ENCODE peak calls at places on chromosome 9, in nine cellular contexts. Q is H1; U is SK-N-SH; L is effector memory CD4-positive, alpha-beta T cell; C is adipocyte; V is CD4-positive, CD25-positive, alpha-beta regulatory T cell; J is spleen; G is MM.1S; I is upper lobe of right lung. Y is an unnamed sample.

GRCh38 chr9:96219615-96220257 is 82.2 kb downstream of the HSD17B3 start:
- DNase-seq in Q (peak; percentile 84), U (peak; percentile 55), L (no peak), C (peak; percentile 34), V (no peak), J (peak; percentile 81), G (no peak), I (peak; percentile 75), Y (peak; percentile 52)

GRCh38 chr9:15885464-15885863 is 332.6 kb downstream of the CCDC171 start:
- DNase-seq in Q (no peak), U (no peak), L (no peak), C (no peak), V (no peak), J (no peak), G (no peak), I (no peak), Y (no peak)

GRCh38 chr9:85987236-85987635 is 46.3 kb downstream of the NAA35 start:
- DNase-seq in Q (no peak), U (no peak), L (no peak), C (no peak), V (no peak), J (no peak), G (no peak), I (no peak), Y (no peak)

GRCh38 chr9:115237383-115238087 is 119.6 kb upstream of the TNC start:
- DNase-seq in Q (no peak), U (no peak), L (no peak), C (peak; percentile 49), V (no peak), J (no peak), G (no peak), I (no peak), Y (no peak)

GRCh38 chr9:79567671-79568098 is 4.1 kb upstream of the TLE4 start:
- DNase-seq in Q (no peak), U (no peak), L (no peak), C (no peak), V (no peak), J (no peak), G (no peak), I (no peak), Y (no peak)

GRCh38 chr9:11973011-11973410 is 720.2 kb upstream of the TYRP1 start:
- DNase-seq in Q (no peak), U (no peak), L (no peak), C (peak; percentile 8), V (no peak), J (no peak), G (no peak), I (no peak), Y (no peak)

GRCh38 chr9:87518702-87519335 is 21.2 kb downstream of the DAPK1 start:
- DNase-seq in Q (no peak), U (no peak), L (no peak), C (no peak), V (no peak), J (no peak), G (no peak), I (no peak), Y (no peak)

GRCh38 chr9:96877269-96877668 is 23.0 kb upstream of the ZNF782 start:
- DNase-seq in Q (no peak), U (peak; percentile 33), L (no peak), C (no peak), V (no peak), J (peak; percentile 80), G (no peak), I (no peak), Y (no peak)

GRCh38 chr9:112322701-112323377 is 10.6 kb downstream of the PTBP3 start:
- DNase-seq in Q (no peak), U (no peak), L (no peak), C (no peak), V (no peak), J (no peak), G (no peak), I (no peak), Y (no peak)

GRCh38 chr9:112325600-112325999 is 7.8 kb downstream of the PTBP3 start:
- DNase-seq in Q (no peak), U (no peak), L (no peak), C (no peak), V (no peak), J (no peak), G (no peak), I (no peak), Y (no peak)

GRCh38 chr9:112323378-112323854 is 10.0 kb downstream of the PTBP3 start:
- DNase-seq in Q (no peak), U (no peak), L (no peak), C (no peak), V (no peak), J (no peak), G (no peak), I (no peak), Y (no peak)

GRCh38 chr9:112326194-112326593 is 7.2 kb downstream of the PTBP3 start:
- DNase-seq in Q (no peak), U (no peak), L (no peak), C (no peak), V (no peak), J (no peak), G (no peak), I (no peak), Y (no peak)

DNA sequence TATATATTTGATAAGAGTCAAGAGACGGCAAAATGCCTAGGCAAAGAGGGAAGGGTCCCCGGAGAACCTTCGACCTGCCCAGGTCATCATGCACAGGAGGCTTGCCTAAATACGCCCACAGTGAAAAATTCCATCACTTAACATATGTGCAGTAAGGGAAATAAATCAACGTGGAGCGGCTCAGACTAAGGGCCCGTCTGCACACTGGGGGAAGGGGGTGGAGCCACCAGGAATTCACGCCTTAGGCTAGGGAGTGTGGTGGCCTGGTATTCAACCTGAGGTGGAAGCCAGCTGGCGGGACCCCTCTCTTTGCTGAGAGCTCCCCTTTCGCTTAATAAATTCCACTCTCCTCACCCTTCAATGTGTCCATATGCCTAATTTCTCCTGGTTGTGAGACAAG is 8.3 kb downstream of the PTBP3 start:
- DNase-seq in Q (no peak), U (no peak), L (no peak), C (no peak), V (no peak), J (no peak), G (no peak), I (no peak), Y (no peak)
- H3K4me1 ChIP-seq in Q (peaks cover 6% of the 10 kb centered on the region), U (peaks cover 8% of the 10 kb centered on the region), L (peaks cover 9% of the 10 kb centered on the region), C (peaks cover 13% of the 10 kb centered on the region), V (peaks cover 41% of the 10 kb centered on the region), J (peaks cover 4% of the 10 kb centered on the region), G (no peaks in the 10 kb centered on the region), I (peaks cover 17% of the 10 kb centered on the region), Y (peaks cover 48% of the 10 kb centered on the region)

GRCh38 chr9:89496645-89497044 is 1.3 kb downstream of the SEMA4D start:
- DNase-seq in Q (no peak), U (no peak), L (no peak), C (no peak), V (no peak), J (peak; percentile 87), G (peak; percentile 20), I (no peak), Y (no peak)
- H3K36me3 ChIP-seq in Q (no peaks in the 10 kb centered on the region), U (no peaks in the 10 kb centered on the region), L (no peaks in the 10 kb centered on the region), C (no peaks in the 10 kb centered on the region), V (no peaks in the 10 kb centered on the region), J (peaks cover 15% of the 10 kb centered on the region), G (no peaks in the 10 kb centered on the region), I (no peaks in the 10 kb centered on the region), Y (no peaks in the 10 kb centered on the region)

GRCh38 chr9:71677209-71677608 is 91.1 kb downstream of the CEMIP2 start:
- DNase-seq in Q (no peak), U (no peak), L (no peak), C (no peak), V (no peak), J (no peak), G (no peak), I (no peak), Y (no peak)

GRCh38 chr9:71678999-71679398 is 89.3 kb downstream of the CEMIP2 start:
- DNase-seq in Q (no peak), U (no peak), L (no peak), C (peak; percentile 49), V (no peak), J (no peak), G (no peak), I (no peak), Y (peak; percentile 45)

GRCh38 chr9:71681708-71682268 is 86.5 kb downstream of the CEMIP2 start:
- DNase-seq in Q (no peak), U (no peak), L (no peak), C (peak; percentile 70), V (no peak), J (no peak), G (no peak), I (no peak), Y (peak; percentile 92)

GRCh38 chr9:71681104-71681707 is 87.1 kb downstream of the CEMIP2 start:
- DNase-seq in Q (no peak), U (no peak), L (no peak), C (peak; percentile 47), V (no peak), J (no peak), G (no peak), I (no peak), Y (no peak)

GRCh38 chr9:71680189-71680983 is 87.9 kb downstream of the CEMIP2 start:
- DNase-seq in Q (no peak), U (no peak), L (no peak), C (peak; percentile 71), V (no peak), J (no peak), G (no peak), I (no peak), Y (peak; percentile 66)
- H3K4me1 ChIP-seq in Q (peaks cover 8% of the 10 kb centered on the region), U (peaks cover 39% of the 10 kb centered on the region), L (peaks cover 17% of the 10 kb centered on the region), C (peaks cover 78% of the 10 kb centered on the region), V (peaks cover 20% of the 10 kb centered on the region), J (peaks cover 7% of the 10 kb centered on the region), G (peaks cover 24% of the 10 kb centered on the region), I (peaks cover 61% of the 10 kb centered on the region), Y (peaks cover 97% of the 10 kb centered on the region)

GRCh38 chr9:137815256-137816255 is 62.0 kb upstream of the CACNA1B start:
- DNase-seq in Q (no peak), U (no peak), L (no peak), C (no peak), V (no peak), J (no peak), G (no peak), I (peak; percentile 46), Y (no peak)
- H3K36me3 ChIP-seq in Q (peaks cover 45% of the 10 kb centered on the region), U (peaks cover 13% of the 10 kb centered on the region), L (peaks cover 61% of the 10 kb centered on the region), C (peaks cover 74% of the 10 kb centered on the region), V (peaks cover 72% of the 10 kb centered on the region), J (peaks cover 92% of the 10 kb centered on the region), G (no peaks in the 10 kb centered on the region), I (peaks cover 70% of the 10 kb centered on the region), Y (no peaks in the 10 kb centered on the region)

Y was measured in PC-9.